ENCODE peak calls at places on chromosomes 13 and 19, in eight cellular contexts. One of them, this sample, is unnamed.

GRCh38 chr19:34588249-34588648 is 88.7 kb downstream of the SCGB2B2 start:
- DNase-seq in neural crest cell: no peak
- DNase-seq in AG20443: no peak
- DNase-seq in progenitor cell of endocrine pancreas: no peak
- DNase-seq in glutamatergic neuron: no peak
- DNase-seq in GM13976: no peak
- DNase-seq in AG04450: no peak
- DNase-seq in H9: no peak
- DNase-seq in this sample: no peak

GRCh38 chr13:45878966-45879365 is 27.4 kb upstream of the SIAH3 start:
- DNase-seq in progenitor cell of endocrine pancreas: no peak
- DNase-seq in AG20443: no peak
- DNase-seq in glutamatergic neuron: no peak
- DNase-seq in GM13976: no peak
- DNase-seq in AG04450: no peak
- DNase-seq in H9: no peak
- DNase-seq in neural crest cell: no peak
- DNase-seq in this sample: no peak

GRCh38 chr13:26300140-26300539 is 46.2 kb downstream of the CDK8 start:
- DNase-seq in progenitor cell of endocrine pancreas: no peak
- DNase-seq in glutamatergic neuron: no peak
- DNase-seq in AG20443: peak; percentile 17
- DNase-seq in AG04450: no peak
- DNase-seq in H9: no peak
- DNase-seq in GM13976: no peak
- DNase-seq in neural crest cell: no peak
- DNase-seq in this sample: peak; percentile 74

GRCh38 chr13:48573213-48573612 is 40.3 kb upstream of the RCBTB2 start:
- DNase-seq in progenitor cell of endocrine pancreas: no peak
- DNase-seq in H9: no peak
- DNase-seq in GM13976: no peak
- DNase-seq in neural crest cell: no peak
- DNase-seq in glutamatergic neuron: no peak
- DNase-seq in AG04450: no peak
- DNase-seq in AG20443: no peak
- DNase-seq in this sample: no peak

GRCh38 chr13:23469901-23470525 is 36.5 kb upstream of the SACS start:
- DNase-seq in AG04450: no peak
- DNase-seq in AG20443: peak; percentile 79
- DNase-seq in neural crest cell: no peak
- DNase-seq in H9: no peak
- DNase-seq in GM13976: no peak
- DNase-seq in glutamatergic neuron: no peak
- DNase-seq in progenitor cell of endocrine pancreas: no peak
- DNase-seq in this sample: peak; percentile 71

GRCh38 chr19:13082192-13083007 is 20.3 kb downstream of the LYL1 start:
- DNase-seq in AG20443: peak; percentile 49
- DNase-seq in glutamatergic neuron: peak; percentile 91
- DNase-seq in GM13976: no peak
- DNase-seq in H9: peak; percentile 71
- DNase-seq in progenitor cell of endocrine pancreas: no peak
- DNase-seq in AG04450: no peak
- DNase-seq in neural crest cell: no peak
- DNase-seq in this sample: no peak

GRCh38 chr19:19095691-19096090 is 31.9 kb downstream of the SLC25A42 start:
- DNase-seq in H9: no peak
- DNase-seq in progenitor cell of endocrine pancreas: no peak
- DNase-seq in neural crest cell: no peak
- DNase-seq in glutamatergic neuron: no peak
- DNase-seq in AG20443: no peak
- DNase-seq in AG04450: no peak
- DNase-seq in GM13976: no peak
- DNase-seq in this sample: no peak

GRCh38 chr19:19627716-19628498 is at the start of gene LPAR2:
- DNase-seq in progenitor cell of endocrine pancreas: peak; percentile 71
- DNase-seq in neural crest cell: peak; percentile 43
- DNase-seq in GM13976: peak; percentile 97
- DNase-seq in AG20443: peak; percentile 53
- DNase-seq in H9: peak; percentile 78
- DNase-seq in glutamatergic neuron: peak; percentile 91
- DNase-seq in AG04450: no peak
- DNase-seq in this sample: no peak

GRCh38 chr13:76385606-76386005 is 500.6 kb downstream of the KCTD12 start:
- DNase-seq in H9: no peak
- DNase-seq in glutamatergic neuron: no peak
- DNase-seq in AG20443: no peak
- DNase-seq in AG04450: no peak
- DNase-seq in progenitor cell of endocrine pancreas: no peak
- DNase-seq in GM13976: no peak
- DNase-seq in neural crest cell: no peak
- DNase-seq in this sample: no peak

GRCh38 chr19:11361771-11362731 is 6.8 kb downstream of the PLPPR2 start:
- DNase-seq in progenitor cell of endocrine pancreas: no peak
- DNase-seq in glutamatergic neuron: peak; percentile 48
- DNase-seq in neural crest cell: no peak
- DNase-seq in H9: peak; percentile 90
- DNase-seq in AG20443: no peak
- DNase-seq in GM13976: no peak
- DNase-seq in AG04450: no peak
- DNase-seq in this sample: no peak

GRCh38 chr13:94065741-94066140 is 413.7 kb downstream of the DCT start:
- DNase-seq in progenitor cell of endocrine pancreas: no peak
- DNase-seq in AG20443: no peak
- DNase-seq in glutamatergic neuron: no peak
- DNase-seq in GM13976: no peak
- DNase-seq in neural crest cell: no peak
- DNase-seq in H9: no peak
- DNase-seq in AG04450: peak; percentile 23
- DNase-seq in this sample: no peak

GRCh38 chr19:6484831-6485230 is 3.2 kb upstream of the DENND1C start:
- DNase-seq in progenitor cell of endocrine pancreas: no peak
- DNase-seq in glutamatergic neuron: no peak
- DNase-seq in AG04450: no peak
- DNase-seq in H9: no peak
- DNase-seq in neural crest cell: no peak
- DNase-seq in GM13976: no peak
- DNase-seq in AG20443: no peak
- DNase-seq in this sample: no peak

GRCh38 chr13:51785592-51786424 is 18.2 kb downstream of the DHRS12 start:
- DNase-seq in AG20443: no peak
- DNase-seq in neural crest cell: no peak
- DNase-seq in glutamatergic neuron: peak; percentile 83
- DNase-seq in H9: no peak
- DNase-seq in AG04450: no peak
- DNase-seq in progenitor cell of endocrine pancreas: no peak
- DNase-seq in GM13976: no peak
- DNase-seq in this sample: no peak

GRCh38 chr13:44758595-44759221 is 182.6 kb upstream of the TSC22D1 start:
- DNase-seq in neural crest cell: no peak
- DNase-seq in AG04450: peak; percentile 87
- DNase-seq in GM13976: no peak
- DNase-seq in H9: no peak
- DNase-seq in AG20443: peak; percentile 85
- DNase-seq in progenitor cell of endocrine pancreas: no peak
- DNase-seq in glutamatergic neuron: no peak
- DNase-seq in this sample: peak; percentile 84

GRCh38 chr19:13692096-13692495 is 72.2 kb upstream of the MRI1 start:
- DNase-seq in glutamatergic neuron: no peak
- DNase-seq in neural crest cell: no peak
- DNase-seq in AG20443: peak; percentile 67
- DNase-seq in H9: no peak
- DNase-seq in AG04450: peak; percentile 8
- DNase-seq in progenitor cell of endocrine pancreas: no peak
- DNase-seq in GM13976: no peak
- DNase-seq in this sample: peak; percentile 94

GRCh38 chr13:87999791-88000190 is 328.6 kb downstream of the SLITRK5 start:
- DNase-seq in neural crest cell: no peak
- DNase-seq in AG20443: peak; percentile 11
- DNase-seq in GM13976: no peak
- DNase-seq in H9: no peak
- DNase-seq in glutamatergic neuron: no peak
- DNase-seq in AG04450: no peak
- DNase-seq in progenitor cell of endocrine pancreas: no peak
- DNase-seq in this sample: no peak

GRCh38 chr13:49833402-49833801 is 40.9 kb upstream of the KPNA3 start:
- DNase-seq in AG20443: no peak
- DNase-seq in GM13976: no peak
- DNase-seq in glutamatergic neuron: no peak
- DNase-seq in neural crest cell: no peak
- DNase-seq in AG04450: no peak
- DNase-seq in progenitor cell of endocrine pancreas: no peak
- DNase-seq in H9: no peak
- DNase-seq in this sample: no peak

GRCh38 chr19:5925830-5926459 is 11.9 kb downstream of the CAPS start:
- DNase-seq in glutamatergic neuron: no peak
- DNase-seq in AG04450: no peak
- DNase-seq in AG20443: no peak
- DNase-seq in GM13976: no peak
- DNase-seq in neural crest cell: no peak
- DNase-seq in progenitor cell of endocrine pancreas: no peak
- DNase-seq in H9: no peak
- DNase-seq in this sample: no peak

GRCh38 chr13:30091691-30092090 is 215.7 kb downstream of the KATNAL1 start:
- DNase-seq in AG20443: no peak
- DNase-seq in progenitor cell of endocrine pancreas: no peak
- DNase-seq in AG04450: no peak
- DNase-seq in H9: no peak
- DNase-seq in GM13976: no peak
- DNase-seq in neural crest cell: no peak
- DNase-seq in glutamatergic neuron: no peak
- DNase-seq in this sample: no peak

GRCh38 chr13:107099661-107100060 is 531.7 kb upstream of the ARGLU1 start:
- DNase-seq in AG04450: peak; percentile 49
- DNase-seq in H9: no peak
- DNase-seq in progenitor cell of endocrine pancreas: no peak
- DNase-seq in glutamatergic neuron: no peak
- DNase-seq in neural crest cell: no peak
- DNase-seq in GM13976: no peak
- DNase-seq in AG20443: peak; percentile 66
- DNase-seq in this sample: peak; percentile 38

GRCh38 chr13:73385848-73386247 is 327.0 kb downstream of the KLF5 start:
- DNase-seq in progenitor cell of endocrine pancreas: no peak
- DNase-seq in AG04450: no peak
- DNase-seq in neural crest cell: no peak
- DNase-seq in H9: no peak
- DNase-seq in glutamatergic neuron: no peak
- DNase-seq in GM13976: no peak
- DNase-seq in AG20443: no peak
- DNase-seq in this sample: no peak

GRCh38 chr19:49425922-49426592 is 869 bp downstream of the GFY start:
- DNase-seq in AG04450: no peak
- DNase-seq in GM13976: peak; percentile 38
- DNase-seq in H9: peak; percentile 96
- DNase-seq in AG20443: no peak
- DNase-seq in progenitor cell of endocrine pancreas: no peak
- DNase-seq in glutamatergic neuron: peak; percentile 66
- DNase-seq in neural crest cell: no peak
- DNase-seq in this sample: peak; percentile 41

GRCh38 chr13:113178070-113178895 is 19.8 kb downstream of the PROZ start:
- DNase-seq in progenitor cell of endocrine pancreas: no peak
- DNase-seq in neural crest cell: no peak
- DNase-seq in AG04450: peak; percentile 97
- DNase-seq in GM13976: no peak
- DNase-seq in H9: no peak
- DNase-seq in glutamatergic neuron: no peak
- DNase-seq in AG20443: peak; percentile 75
- DNase-seq in this sample: peak; percentile 64

This sample was measured in MG63.